ENCODE peak calls at places on chromosome 5, in four cellular contexts. V is kidney epithelial cell, N is foreskin fibroblast, L is cardiac muscle cell. D is an unnamed sample.

GRCh38 chr5:108148715-108149139 is 233.2 kb downstream of the FBXL17 start:
- DNase-seq in V (no peak), N (peak), L (peak), D (no peak)

GRCh38 chr5:55037046-55037771 is 13.2 kb downstream of the GZMK start:
- DNase-seq in V (no peak), N (no peak), L (no peak), D (no peak)

GRCh38 chr5:159061186-159061796 is 38.4 kb downstream of the EBF1 start:
- DNase-seq in V (peak), N (peak), L (peak), D (no peak)

GRCh38 chr5:129125819-129126218 is 31.3 kb downstream of the ISOC1 start:
- DNase-seq in V (no peak), N (no peak), L (no peak), D (no peak)

GRCh38 chr5:140483055-140483454 is 64.4 kb upstream of the EIF4EBP3 start:
- DNase-seq in V (no peak), N (no peak), L (no peak), D (no peak)

GRCh38 chr5:61069150-61069549 is 93.1 kb downstream of the SMIM15 start:
- DNase-seq in V (no peak), N (no peak), L (no peak), D (no peak)

GRCh38 chr5:119274024-119274766 is 81.6 kb upstream of the TNFAIP8 start:
- DNase-seq in V (peak), N (no peak), L (no peak), D (no peak)

GRCh38 chr5:10445352-10445751 is 3.7 kb downstream of the ROPN1L start:
- DNase-seq in V (no peak), N (no peak), L (no peak), D (no peak)

GRCh38 chr5:88544131-88544530 is 275.5 kb upstream of the TMEM161B start:
- DNase-seq in V (no peak), N (no peak), L (no peak), D (no peak)

GRCh38 chr5:116853992-116854391 is 279.4 kb upstream of the SEMA6A start:
- DNase-seq in V (no peak), N (no peak), L (no peak), D (no peak)

GRCh38 chr5:34804913-34805312 is 34.1 kb upstream of the TTC23L start:
- DNase-seq in V (no peak), N (no peak), L (no peak), D (no peak)

GRCh38 chr5:81553570-81554212 is 159.8 kb upstream of the ACOT12 start:
- DNase-seq in V (no peak), N (no peak), L (no peak), D (no peak)

GRCh38 chr5:1273745-1274144 is 21.1 kb downstream of the TERT start:
- DNase-seq in V (no peak), N (no peak), L (no peak), D (no peak)

GRCh38 chr5:142095035-142095434 is 13.5 kb upstream of the NDFIP1 start:
- DNase-seq in V (no peak), N (no peak), L (no peak), D (no peak)

GRCh38 chr5:178483620-178484019 is 106.6 kb downstream of the COL23A1 start:
- DNase-seq in V (no peak), N (no peak), L (no peak), D (no peak)

GRCh38 chr5:40717281-40717680 is 37.6 kb downstream of the PTGER4 start:
- DNase-seq in V (no peak), N (peak), L (peak), D (no peak)

DNA sequence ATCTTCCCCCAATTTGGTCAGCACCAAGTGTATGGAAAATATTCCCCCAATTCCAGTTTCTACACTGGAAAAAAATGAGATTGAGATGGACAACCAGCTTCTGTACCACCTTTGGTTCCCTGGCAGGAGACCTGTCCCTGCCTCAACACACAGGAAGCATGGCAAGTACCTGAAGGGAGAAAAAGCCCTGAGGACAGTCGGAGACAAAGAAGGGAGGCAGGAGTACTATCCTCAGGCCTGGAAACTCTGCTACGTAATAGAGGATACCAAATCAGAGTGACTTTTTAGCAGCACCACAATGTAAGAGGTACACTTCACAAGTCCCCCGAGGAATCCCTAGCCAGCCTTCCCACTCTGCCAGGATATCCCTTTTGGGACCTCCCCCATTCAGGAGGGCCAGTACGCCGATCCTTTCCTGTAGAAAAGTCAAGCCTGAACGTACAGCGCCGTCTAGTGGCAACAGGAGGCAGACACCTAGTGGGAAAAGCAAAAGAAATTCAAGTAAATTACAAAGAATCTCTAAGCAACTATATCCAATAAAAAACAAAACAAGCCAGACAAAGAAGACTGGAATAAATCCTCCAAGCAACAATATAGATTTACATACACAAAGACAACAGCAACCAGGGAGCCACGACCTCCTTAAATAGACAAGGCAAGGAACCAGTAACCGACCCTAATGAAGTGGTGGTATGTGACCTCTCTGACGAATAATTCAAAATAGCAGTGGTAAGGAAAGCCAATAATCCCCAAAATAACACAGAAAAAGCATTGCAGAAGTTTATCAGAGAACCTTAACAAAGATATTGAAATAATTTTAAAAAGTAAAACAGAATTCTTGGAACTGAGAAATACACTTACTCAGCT is 63.3 kb upstream of the SLCO6A1 start:
- DNase-seq in V (no peak), N (no peak), L (peak), D (no peak)
- TF ChIP-seq CTCF in V (peak), N (peak), L (peak), D (peak)

GRCh38 chr5:148309019-148309418 is 3.2 kb upstream of the SPINK7 start:
- DNase-seq in V (no peak), N (no peak), L (no peak), D (no peak)

GRCh38 chr5:148312159-148312558 is at the start of gene SPINK7:
- DNase-seq in V (no peak), N (no peak), L (no peak), D (no peak)

GRCh38 chr5:148311516-148311915 is 707 bp upstream of the SPINK7 start:
- DNase-seq in V (peak), N (no peak), L (no peak), D (no peak)

GRCh38 chr5:148309746-148310145 is 2.5 kb upstream of the SPINK7 start:
- DNase-seq in V (no peak), N (no peak), L (no peak), D (no peak)

GRCh38 chr5:148306446-148306845 is 5.8 kb upstream of the SPINK7 start:
- DNase-seq in V (no peak), N (no peak), L (no peak), D (no peak)
- TF ChIP-seq CTCF in V (no peak), N (no peak), L (no peak), D (peak)

DNA sequence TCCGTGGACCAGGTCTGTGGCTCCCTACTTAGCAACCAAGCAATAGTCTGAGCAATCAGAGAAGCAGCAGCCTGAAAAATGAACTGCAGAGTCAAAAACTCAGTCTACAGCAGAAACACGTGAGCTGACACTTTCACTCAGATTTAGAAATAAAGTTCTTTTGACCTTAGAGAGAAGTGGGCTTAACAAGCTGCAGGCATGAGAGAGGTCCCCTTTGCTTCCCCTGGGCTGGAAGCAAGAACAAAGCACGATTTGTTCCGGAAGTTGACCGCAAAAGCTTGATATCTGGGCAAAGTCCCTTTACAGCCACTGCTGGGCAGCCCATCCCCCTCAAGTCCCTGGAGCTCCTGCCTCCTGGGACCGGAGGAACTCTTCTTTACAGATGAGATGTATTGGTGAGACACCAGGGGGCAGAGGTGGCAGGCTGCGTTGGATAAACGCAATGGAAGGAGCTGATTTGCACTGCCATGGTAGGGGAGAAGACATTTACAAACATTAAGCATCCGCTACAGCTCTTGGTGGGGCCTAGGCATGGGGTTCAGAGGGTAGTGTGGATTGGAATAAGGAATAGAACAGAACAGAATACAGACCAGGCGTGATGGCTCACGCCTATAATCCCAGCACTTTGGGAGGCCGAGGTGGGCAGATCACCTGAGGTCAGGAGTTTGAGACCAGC is 5.8 kb upstream of the SOWAHA start:
- DNase-seq in V (no peak), N (no peak), L (no peak), D (no peak)
- TF ChIP-seq CTCF in V (no peak), N (no peak), L (peak), D (peak)

GRCh38 chr5:111167551-111167950 is 56.6 kb upstream of the CAMK4 start:
- DNase-seq in V (no peak), N (no peak), L (no peak), D (no peak)
- TF ChIP-seq CTCF in V (no peak), N (no peak), L (no peak), D (no peak)

GRCh38 chr5:69083412-69083811 is 10.4 kb upstream of the SLC30A5 start:
- DNase-seq in V (no peak), N (no peak), L (peak), D (no peak)
- TF ChIP-seq CTCF in V (no peak), N (no peak), L (peak), D (no peak)

GRCh38 chr5:175284806-175285205 is 159.2 kb downstream of the DRD1 start:
- DNase-seq in V (no peak), N (no peak), L (no peak), D (no peak)

GRCh38 chr5:175282611-175283225 is 161.3 kb downstream of the DRD1 start:
- DNase-seq in V (no peak), N (no peak), L (no peak), D (no peak)

GRCh38 chr5:175281714-175282113 is 162.3 kb downstream of the DRD1 start:
- DNase-seq in V (no peak), N (no peak), L (no peak), D (no peak)

GRCh38 chr5:175279506-175279905 is 164.5 kb downstream of the DRD1 start:
- DNase-seq in V (no peak), N (no peak), L (no peak), D (no peak)

DNA sequence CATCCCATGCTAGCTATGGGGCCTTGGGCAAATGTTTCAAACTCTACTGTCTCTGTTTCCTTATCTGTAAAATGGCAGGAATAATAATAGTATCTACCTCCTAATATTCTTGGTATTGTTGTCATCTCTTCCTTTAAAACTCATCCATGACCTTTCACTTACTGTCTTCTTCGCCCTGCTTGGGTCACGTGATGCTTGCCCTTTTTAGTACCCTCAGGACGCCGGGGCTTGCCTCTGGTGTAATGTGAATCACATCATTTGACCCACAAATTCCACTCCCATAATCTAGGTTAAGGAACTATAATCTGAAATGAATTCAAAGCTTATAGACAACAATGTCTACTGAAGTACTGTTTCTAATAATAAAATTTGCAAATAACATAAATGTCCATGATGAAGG is 162.7 kb downstream of the DRD1 start:
- DNase-seq in V (no peak), N (no peak), L (no peak), D (no peak)
- TF ChIP-seq CTCF in V (no peak), N (no peak), L (no peak), D (no peak)

DNA sequence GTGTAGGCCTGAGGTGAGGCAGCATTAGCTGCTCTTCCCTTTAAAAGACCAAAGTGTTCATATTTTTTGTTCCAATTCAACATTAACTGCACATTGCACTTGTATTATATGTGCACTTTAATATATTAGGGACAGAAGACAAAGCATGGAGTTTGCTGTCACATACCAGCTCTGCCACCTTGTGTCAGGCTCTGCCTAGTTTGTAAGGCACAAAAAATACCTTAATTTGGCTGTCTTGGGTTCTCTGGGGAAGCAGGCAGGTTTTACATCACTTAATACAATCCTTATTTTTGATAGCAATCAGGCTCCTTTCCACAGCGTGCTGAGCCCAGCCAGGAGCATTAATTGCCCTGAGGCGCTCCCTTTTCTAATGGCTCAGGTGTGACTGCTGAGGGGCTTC is 131.8 kb downstream of the SCAMP1 start:
- DNase-seq in V (no peak), N (no peak), L (no peak), D (no peak)
- TF ChIP-seq CTCF in V (no peak), N (no peak), L (no peak), D (no peak)

DNA sequence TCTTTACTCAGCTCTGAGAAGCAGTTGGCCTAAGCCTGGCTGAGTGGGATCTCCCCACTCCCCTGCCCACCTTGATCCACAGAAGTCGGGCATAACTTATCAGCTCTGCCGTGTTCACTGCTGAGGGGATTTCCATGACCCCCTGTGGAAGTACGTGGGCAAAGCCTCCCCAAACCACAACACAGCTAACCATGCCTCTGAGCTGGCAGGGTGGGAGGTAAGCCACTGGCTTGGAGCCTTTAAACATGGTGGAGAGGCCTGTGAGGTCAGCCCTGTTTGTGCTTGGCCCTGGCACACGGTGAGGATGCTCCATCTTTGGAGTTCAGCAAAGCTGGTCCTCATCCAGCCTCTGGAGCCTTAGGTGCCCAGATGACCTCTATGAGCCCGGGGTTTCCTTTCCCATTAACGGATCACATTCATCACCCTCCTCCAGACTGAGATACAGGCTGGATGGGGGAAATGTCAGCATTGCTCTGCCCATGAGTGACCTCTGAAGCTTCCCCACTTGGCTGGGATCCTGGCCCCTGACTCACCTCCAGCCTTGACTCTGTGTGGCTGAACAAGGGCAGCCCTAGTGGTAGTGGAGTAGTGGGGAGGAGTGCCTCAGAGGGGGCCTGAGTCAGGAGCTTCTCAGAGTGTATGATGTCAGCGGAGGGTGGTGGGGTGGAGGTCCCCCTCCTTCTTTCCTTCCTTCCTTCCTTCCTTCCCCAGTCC is 6.2 kb downstream of the PDLIM4 start:
- DNase-seq in V (peak), N (peak), L (peak), D (peak)
- TF ChIP-seq CTCF in V (no peak), N (peak), L (peak), D (peak)

D was measured in HFF-Myc.